ENCODE peak calls at places on chromosomes 6 and 20, in six cellular contexts. One of them, this sample, is unnamed.

GRCh38 chr6:159267165-159267564 is 98.0 kb downstream of the FNDC1 start:
- DNase-seq in IMR-90: no peak
- DNase-seq in mesenchymal stem cell: no peak
- DNase-seq in H9: no peak
- DNase-seq in mesendoderm: peak
- DNase-seq in neuronal stem cell: peak
- DNase-seq in this sample: peak

GRCh38 chr6:4612636-4613171 is 163.5 kb upstream of the CDYL start:
- DNase-seq in IMR-90: peak
- DNase-seq in mesendoderm: no peak
- DNase-seq in neuronal stem cell: no peak
- DNase-seq in H9: no peak
- DNase-seq in mesenchymal stem cell: peak
- DNase-seq in this sample: no peak

GRCh38 chr6:73309784-73310502 is 44.1 kb downstream of the DPPA5 start:
- DNase-seq in neuronal stem cell: peak
- DNase-seq in mesendoderm: peak
- DNase-seq in IMR-90: peak
- DNase-seq in mesenchymal stem cell: peak
- DNase-seq in H9: peak
- DNase-seq in this sample: peak

GRCh38 chr20:31670371-31671228 is 32.9 kb downstream of the COX4I2 start:
- DNase-seq in H9: no peak
- DNase-seq in mesenchymal stem cell: peak
- DNase-seq in IMR-90: peak
- DNase-seq in mesendoderm: peak
- DNase-seq in neuronal stem cell: no peak
- DNase-seq in this sample: no peak

GRCh38 chr6:148617522-148617921 is 129.3 kb upstream of the UST start:
- DNase-seq in mesenchymal stem cell: peak
- DNase-seq in IMR-90: peak
- DNase-seq in neuronal stem cell: no peak
- DNase-seq in mesendoderm: no peak
- DNase-seq in H9: no peak
- DNase-seq in this sample: no peak

GRCh38 chr6:23601811-23602340 is 524.1 kb upstream of the NRSN1 start:
- DNase-seq in IMR-90: no peak
- DNase-seq in neuronal stem cell: no peak
- DNase-seq in mesendoderm: no peak
- DNase-seq in H9: no peak
- DNase-seq in mesenchymal stem cell: peak
- DNase-seq in this sample: no peak

GRCh38 chr6:90896165-90896549 is 309.3 kb upstream of the MAP3K7 start:
- DNase-seq in H9: no peak
- DNase-seq in mesendoderm: no peak
- DNase-seq in neuronal stem cell: no peak
- DNase-seq in IMR-90: no peak
- DNase-seq in mesenchymal stem cell: peak
- DNase-seq in this sample: no peak

GRCh38 chr6:9458424-9458823 is 956.5 kb downstream of the TFAP2A start:
- DNase-seq in mesendoderm: no peak
- DNase-seq in H9: no peak
- DNase-seq in mesenchymal stem cell: no peak
- DNase-seq in IMR-90: no peak
- DNase-seq in neuronal stem cell: no peak
- DNase-seq in this sample: no peak

GRCh38 chr6:142802124-142802523 is 142.9 kb downstream of the HIVEP2 start:
- DNase-seq in H9: no peak
- DNase-seq in mesendoderm: peak
- DNase-seq in neuronal stem cell: no peak
- DNase-seq in mesenchymal stem cell: peak
- DNase-seq in IMR-90: peak
- DNase-seq in this sample: no peak

GRCh38 chr6:2589171-2589661 is 161.5 kb downstream of the MYLK4 start:
- DNase-seq in neuronal stem cell: no peak
- DNase-seq in mesendoderm: peak
- DNase-seq in mesenchymal stem cell: no peak
- DNase-seq in H9: no peak
- DNase-seq in IMR-90: no peak
- DNase-seq in this sample: no peak

GRCh38 chr6:80223743-80224212 is 117.3 kb downstream of the BCKDHB start:
- DNase-seq in mesendoderm: no peak
- DNase-seq in mesenchymal stem cell: no peak
- DNase-seq in neuronal stem cell: no peak
- DNase-seq in IMR-90: no peak
- DNase-seq in H9: no peak
- DNase-seq in this sample: no peak

GRCh38 chr6:32718879-32719278 is 22.3 kb upstream of the HLA-DQA2 start:
- DNase-seq in H9: no peak
- DNase-seq in mesendoderm: no peak
- DNase-seq in neuronal stem cell: no peak
- DNase-seq in IMR-90: no peak
- DNase-seq in mesenchymal stem cell: no peak
- DNase-seq in this sample: no peak

GRCh38 chr6:34143884-34144580 is 1.9 kb downstream of the GRM4 start:
- DNase-seq in H9: peak
- DNase-seq in IMR-90: no peak
- DNase-seq in neuronal stem cell: peak
- DNase-seq in mesendoderm: peak
- DNase-seq in mesenchymal stem cell: peak
- DNase-seq in this sample: peak

GRCh38 chr6:127464881-127465459 is 5.8 kb upstream of the KIAA0408 start:
- DNase-seq in IMR-90: peak
- DNase-seq in H9: peak
- DNase-seq in mesendoderm: peak
- DNase-seq in neuronal stem cell: peak
- DNase-seq in mesenchymal stem cell: peak
- DNase-seq in this sample: peak

GRCh38 chr20:44658810-44659209 is 7.3 kb upstream of the ADA start:
- DNase-seq in mesendoderm: no peak
- DNase-seq in H9: no peak
- DNase-seq in mesenchymal stem cell: no peak
- DNase-seq in IMR-90: no peak
- DNase-seq in neuronal stem cell: no peak
- DNase-seq in this sample: no peak

GRCh38 chr20:44664127-44664526 is 12.6 kb upstream of the ADA start:
- DNase-seq in mesenchymal stem cell: no peak
- DNase-seq in H9: no peak
- DNase-seq in mesendoderm: no peak
- DNase-seq in IMR-90: no peak
- DNase-seq in neuronal stem cell: no peak
- DNase-seq in this sample: no peak

GRCh38 chr20:44660506-44660905 is 9.0 kb upstream of the ADA start:
- DNase-seq in mesenchymal stem cell: no peak
- DNase-seq in IMR-90: no peak
- DNase-seq in H9: no peak
- DNase-seq in mesendoderm: no peak
- DNase-seq in neuronal stem cell: no peak
- DNase-seq in this sample: no peak

GRCh38 chr20:44659931-44660330 is 8.4 kb upstream of the ADA start:
- DNase-seq in H9: no peak
- DNase-seq in IMR-90: no peak
- DNase-seq in mesendoderm: no peak
- DNase-seq in neuronal stem cell: no peak
- DNase-seq in mesenchymal stem cell: no peak
- DNase-seq in this sample: no peak

GRCh38 chr20:44662256-44662655 is 10.8 kb upstream of the ADA start:
- DNase-seq in IMR-90: no peak
- DNase-seq in mesenchymal stem cell: no peak
- DNase-seq in mesendoderm: no peak
- DNase-seq in H9: no peak
- DNase-seq in neuronal stem cell: no peak
- DNase-seq in this sample: no peak
- H3K23ac ChIP-seq in IMR-90: no peak
- H3K23ac ChIP-seq in mesenchymal stem cell: no peak
- H3K23ac ChIP-seq in mesendoderm: no peak
- H3K23ac ChIP-seq in H9: no peak
- H3K23ac ChIP-seq in neuronal stem cell: no peak
- H3K23ac ChIP-seq in this sample: no peak

GRCh38 chr20:21244808-21245207 is 58.3 kb upstream of the XRN2 start:
- DNase-seq in mesenchymal stem cell: no peak
- DNase-seq in IMR-90: no peak
- DNase-seq in mesendoderm: no peak
- DNase-seq in neuronal stem cell: no peak
- DNase-seq in H9: no peak
- DNase-seq in this sample: no peak
- H2BK15ac ChIP-seq in mesenchymal stem cell: no peak
- H2BK15ac ChIP-seq in IMR-90: no peak
- H2BK15ac ChIP-seq in mesendoderm: no peak
- H2BK15ac ChIP-seq in neuronal stem cell: no peak
- H2BK15ac ChIP-seq in H9: no peak
- H2BK15ac ChIP-seq in this sample: no peak

GRCh38 chr6:128903715-128904114 is 20.8 kb downstream of the LAMA2 start:
- DNase-seq in IMR-90: no peak
- DNase-seq in mesendoderm: peak
- DNase-seq in neuronal stem cell: no peak
- DNase-seq in mesenchymal stem cell: no peak
- DNase-seq in H9: no peak
- DNase-seq in this sample: no peak

GRCh38 chr6:128899651-128900050 is 16.7 kb downstream of the LAMA2 start:
- DNase-seq in H9: no peak
- DNase-seq in mesendoderm: no peak
- DNase-seq in IMR-90: peak
- DNase-seq in mesenchymal stem cell: peak
- DNase-seq in neuronal stem cell: no peak
- DNase-seq in this sample: no peak
- H3K23ac ChIP-seq in H9: no peak
- H3K23ac ChIP-seq in mesendoderm: no peak
- H3K23ac ChIP-seq in IMR-90: no peak
- H3K23ac ChIP-seq in mesenchymal stem cell: no peak
- H3K23ac ChIP-seq in neuronal stem cell: no peak
- H3K23ac ChIP-seq in this sample: no peak

DNA sequence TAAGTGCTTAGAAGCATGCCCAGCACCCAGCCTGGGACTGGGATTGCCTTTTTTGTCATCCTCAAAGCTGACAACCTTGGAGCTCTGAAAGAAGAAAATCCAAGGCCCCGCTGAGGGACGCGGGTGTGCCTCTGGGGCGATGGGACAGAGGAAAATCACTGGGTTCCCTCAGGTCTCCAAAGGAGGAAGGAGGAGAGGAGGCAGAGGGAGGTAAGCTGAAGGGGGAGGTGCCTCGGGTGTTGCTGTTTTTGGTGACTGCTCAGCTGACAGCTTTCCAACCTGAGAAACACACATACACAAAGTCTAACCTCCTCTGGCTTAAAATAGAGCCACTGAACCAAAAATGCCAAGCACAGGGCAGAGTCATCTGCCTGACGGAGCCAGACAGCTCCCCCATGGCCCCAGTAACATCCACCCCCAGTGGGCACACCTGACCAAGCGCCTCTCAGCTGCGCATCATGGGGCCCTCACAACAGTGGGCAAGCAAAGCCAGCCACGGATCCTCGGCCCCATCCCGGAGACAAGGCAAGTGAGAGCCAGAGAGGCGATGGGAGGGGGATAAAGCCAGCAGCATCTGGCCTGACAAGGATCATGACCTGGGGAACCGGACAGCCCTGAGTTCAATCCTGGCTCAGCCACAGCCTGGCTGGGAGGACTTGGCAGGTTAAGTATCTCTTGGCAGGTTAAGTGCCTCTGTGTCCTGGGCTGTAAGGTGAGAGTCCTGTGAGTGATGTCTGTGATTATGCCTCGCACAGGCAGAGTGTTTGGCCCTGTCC is 3.2 kb upstream of the KCNK15 start:
- DNase-seq in mesenchymal stem cell: no peak
- DNase-seq in H9: no peak
- DNase-seq in IMR-90: no peak
- DNase-seq in mesendoderm: no peak
- DNase-seq in neuronal stem cell: no peak
- DNase-seq in this sample: no peak
- H2BK15ac ChIP-seq in mesenchymal stem cell: no peak
- H2BK15ac ChIP-seq in H9: no peak
- H2BK15ac ChIP-seq in IMR-90: no peak
- H2BK15ac ChIP-seq in mesendoderm: no peak
- H2BK15ac ChIP-seq in neuronal stem cell: no peak
- H2BK15ac ChIP-seq in this sample: no peak

GRCh38 chr6:109491207-109491938 is 8.4 kb upstream of the ZBTB24 start:
- DNase-seq in H9: no peak
- DNase-seq in mesendoderm: no peak
- DNase-seq in mesenchymal stem cell: peak
- DNase-seq in IMR-90: peak
- DNase-seq in neuronal stem cell: no peak
- DNase-seq in this sample: no peak
- H3K23ac ChIP-seq in H9: no peak
- H3K23ac ChIP-seq in mesendoderm: no peak
- H3K23ac ChIP-seq in mesenchymal stem cell: no peak
- H3K23ac ChIP-seq in IMR-90: no peak
- H3K23ac ChIP-seq in neuronal stem cell: no peak
- H3K23ac ChIP-seq in this sample: no peak

GRCh38 chr6:89553446-89553845 is 85.1 kb downstream of the LYRM2 start:
- DNase-seq in mesenchymal stem cell: no peak
- DNase-seq in mesendoderm: no peak
- DNase-seq in neuronal stem cell: no peak
- DNase-seq in H9: no peak
- DNase-seq in IMR-90: no peak
- DNase-seq in this sample: no peak
- H2BK15ac ChIP-seq in mesenchymal stem cell: no peak
- H2BK15ac ChIP-seq in mesendoderm: no peak
- H2BK15ac ChIP-seq in neuronal stem cell: no peak
- H2BK15ac ChIP-seq in H9: no peak
- H2BK15ac ChIP-seq in IMR-90: no peak
- H2BK15ac ChIP-seq in this sample: no peak

This sample was measured in H1.